ENCODE peak calls at places on chromosomes 3 and 15, in seven cellular contexts. One of them, this sample, is unnamed.
A peak's percentile ranks its signal among the peaks of the same experiment; 100 is the strongest.

GRCh38 chr3:13013151-13013561 is 60.1 kb downstream of the IQSEC1 start:
- DNase-seq in effector memory CD8-positive, alpha-beta T cell: no peak
- DNase-seq in Peyer's patch: no peak
- DNase-seq in NCI-H1417: no peak
- DNase-seq in nephron progenitor cell: no peak
- DNase-seq in breast epithelium: no peak
- DNase-seq in pancreas: no peak
- DNase-seq in this sample: no peak

GRCh38 chr3:138439646-138440045 is 5.2 kb downstream of the ESYT3 start:
- DNase-seq in NCI-H1417: no peak
- DNase-seq in effector memory CD8-positive, alpha-beta T cell: no peak
- DNase-seq in Peyer's patch: peak; percentile 11
- DNase-seq in pancreas: no peak
- DNase-seq in nephron progenitor cell: no peak
- DNase-seq in breast epithelium: no peak
- DNase-seq in this sample: no peak

GRCh38 chr15:78205337-78205736 is 29.0 kb downstream of the ACSBG1 start:
- DNase-seq in nephron progenitor cell: no peak
- DNase-seq in effector memory CD8-positive, alpha-beta T cell: no peak
- DNase-seq in pancreas: no peak
- DNase-seq in Peyer's patch: no peak
- DNase-seq in NCI-H1417: no peak
- DNase-seq in breast epithelium: no peak
- DNase-seq in this sample: no peak

GRCh38 chr3:32998631-32999451 is 47.4 kb downstream of the CCR4 start:
- DNase-seq in effector memory CD8-positive, alpha-beta T cell: no peak
- DNase-seq in pancreas: no peak
- DNase-seq in Peyer's patch: no peak
- DNase-seq in breast epithelium: no peak
- DNase-seq in nephron progenitor cell: no peak
- DNase-seq in NCI-H1417: no peak
- DNase-seq in this sample: no peak

GRCh38 chr3:33041909-33042308 is 55.0 kb downstream of the GLB1 start:
- DNase-seq in NCI-H1417: no peak
- DNase-seq in Peyer's patch: no peak
- DNase-seq in pancreas: no peak
- DNase-seq in effector memory CD8-positive, alpha-beta T cell: no peak
- DNase-seq in nephron progenitor cell: no peak
- DNase-seq in breast epithelium: no peak
- DNase-seq in this sample: no peak

GRCh38 chr15:101068961-101069734 is 150.0 kb downstream of the LRRK1 start:
- DNase-seq in breast epithelium: peak; percentile 30
- DNase-seq in nephron progenitor cell: peak; percentile 78
- DNase-seq in effector memory CD8-positive, alpha-beta T cell: no peak
- DNase-seq in Peyer's patch: no peak
- DNase-seq in pancreas: no peak
- DNase-seq in NCI-H1417: peak; percentile 38
- DNase-seq in this sample: no peak

GRCh38 chr15:37095197-37095992 is 5.0 kb downstream of the MEIS2 start:
- DNase-seq in NCI-H1417: peak; percentile 62
- DNase-seq in nephron progenitor cell: peak; percentile 51
- DNase-seq in effector memory CD8-positive, alpha-beta T cell: no peak
- DNase-seq in Peyer's patch: no peak
- DNase-seq in pancreas: no peak
- DNase-seq in breast epithelium: no peak
- DNase-seq in this sample: no peak

GRCh38 chr3:40546811-40547210 is 22.1 kb downstream of the ZNF621 start:
- DNase-seq in pancreas: no peak
- DNase-seq in NCI-H1417: no peak
- DNase-seq in nephron progenitor cell: no peak
- DNase-seq in Peyer's patch: no peak
- DNase-seq in effector memory CD8-positive, alpha-beta T cell: no peak
- DNase-seq in breast epithelium: no peak
- DNase-seq in this sample: no peak

GRCh38 chr15:52683585-52683984 is 4.4 kb upstream of the ATOSA start:
- DNase-seq in breast epithelium: no peak
- DNase-seq in pancreas: no peak
- DNase-seq in NCI-H1417: no peak
- DNase-seq in nephron progenitor cell: no peak
- DNase-seq in Peyer's patch: no peak
- DNase-seq in effector memory CD8-positive, alpha-beta T cell: no peak
- DNase-seq in this sample: no peak

GRCh38 chr15:94843060-94843459 is 611.7 kb downstream of the MCTP2 start:
- DNase-seq in NCI-H1417: no peak
- DNase-seq in pancreas: no peak
- DNase-seq in breast epithelium: no peak
- DNase-seq in nephron progenitor cell: no peak
- DNase-seq in Peyer's patch: no peak
- DNase-seq in effector memory CD8-positive, alpha-beta T cell: no peak
- DNase-seq in this sample: no peak

GRCh38 chr3:187717572-187717971 is 15.2 kb upstream of the RTP2 start:
- DNase-seq in effector memory CD8-positive, alpha-beta T cell: no peak
- DNase-seq in breast epithelium: no peak
- DNase-seq in nephron progenitor cell: no peak
- DNase-seq in NCI-H1417: no peak
- DNase-seq in Peyer's patch: no peak
- DNase-seq in pancreas: no peak
- DNase-seq in this sample: no peak

GRCh38 chr3:48656841-48657281 is 5.8 kb downstream of the CELSR3 start:
- DNase-seq in breast epithelium: no peak
- DNase-seq in pancreas: no peak
- DNase-seq in Peyer's patch: no peak
- DNase-seq in nephron progenitor cell: no peak
- DNase-seq in NCI-H1417: no peak
- DNase-seq in effector memory CD8-positive, alpha-beta T cell: no peak
- DNase-seq in this sample: no peak

GRCh38 chr15:63077952-63078351 is 35.4 kb downstream of the TPM1 start:
- DNase-seq in Peyer's patch: no peak
- DNase-seq in nephron progenitor cell: no peak
- DNase-seq in pancreas: no peak
- DNase-seq in NCI-H1417: no peak
- DNase-seq in breast epithelium: no peak
- DNase-seq in effector memory CD8-positive, alpha-beta T cell: no peak
- DNase-seq in this sample: no peak

GRCh38 chr15:98232761-98233160 is 272.3 kb downstream of the ARRDC4 start:
- DNase-seq in effector memory CD8-positive, alpha-beta T cell: no peak
- DNase-seq in NCI-H1417: no peak
- DNase-seq in breast epithelium: no peak
- DNase-seq in pancreas: no peak
- DNase-seq in nephron progenitor cell: no peak
- DNase-seq in Peyer's patch: no peak
- DNase-seq in this sample: no peak

GRCh38 chr3:59426851-59427565 is 377.2 kb upstream of the CFAP20DC start:
- DNase-seq in nephron progenitor cell: no peak
- DNase-seq in pancreas: no peak
- DNase-seq in NCI-H1417: no peak
- DNase-seq in effector memory CD8-positive, alpha-beta T cell: no peak
- DNase-seq in Peyer's patch: no peak
- DNase-seq in breast epithelium: no peak
- DNase-seq in this sample: no peak

GRCh38 chr15:68557469-68558317 is 21.1 kb upstream of the CORO2B start:
- DNase-seq in NCI-H1417: no peak
- DNase-seq in pancreas: no peak
- DNase-seq in Peyer's patch: peak; percentile 42
- DNase-seq in effector memory CD8-positive, alpha-beta T cell: no peak
- DNase-seq in breast epithelium: no peak
- DNase-seq in nephron progenitor cell: no peak
- DNase-seq in this sample: no peak